ENCODE peak calls at places on chromosomes 12 and 14, in nine cellular contexts. One of them, this sample, is unnamed. For H3K36me3 and H3K27me3, the result is how much of the 10 kb centered on the place peaks cover.

GRCh38 chr14:68908201-68908600 is 70.9 kb downstream of the ACTN1 start:
- DNase-seq in mesendoderm: no peak
- DNase-seq in left ventricle myocardium inferior: no peak
- DNase-seq in CD4-positive, CD25-positive, alpha-beta regulatory T cell: no peak
- DNase-seq in stomach: no peak
- DNase-seq in HCT116: no peak
- DNase-seq in neuronal stem cell: no peak
- DNase-seq in CD8-positive, alpha-beta memory T cell: no peak
- DNase-seq in body of pancreas: no peak
- DNase-seq in this sample: no peak

GRCh38 chr12:4278582-4278939 is 5.0 kb downstream of the CCND2 start:
- DNase-seq in mesendoderm: no peak
- DNase-seq in left ventricle myocardium inferior: peak
- DNase-seq in CD4-positive, CD25-positive, alpha-beta regulatory T cell: no peak
- DNase-seq in stomach: no peak
- DNase-seq in HCT116: no peak
- DNase-seq in neuronal stem cell: no peak
- DNase-seq in CD8-positive, alpha-beta memory T cell: no peak
- DNase-seq in body of pancreas: no peak
- DNase-seq in this sample: peak

GRCh38 chr12:131380220-131380957 is 330.5 kb upstream of the SFSWAP start:
- DNase-seq in mesendoderm: no peak
- DNase-seq in left ventricle myocardium inferior: no peak
- DNase-seq in CD4-positive, CD25-positive, alpha-beta regulatory T cell: no peak
- DNase-seq in stomach: no peak
- DNase-seq in HCT116: no peak
- DNase-seq in neuronal stem cell: no peak
- DNase-seq in CD8-positive, alpha-beta memory T cell: no peak
- DNase-seq in body of pancreas: no peak
- DNase-seq in this sample: no peak

GRCh38 chr14:86761611-86762010 is 1231.4 kb downstream of the GALC start:
- DNase-seq in mesendoderm: no peak
- DNase-seq in left ventricle myocardium inferior: no peak
- DNase-seq in CD4-positive, CD25-positive, alpha-beta regulatory T cell: no peak
- DNase-seq in stomach: no peak
- DNase-seq in HCT116: no peak
- DNase-seq in neuronal stem cell: no peak
- DNase-seq in CD8-positive, alpha-beta memory T cell: no peak
- DNase-seq in body of pancreas: no peak
- DNase-seq in this sample: no peak

GRCh38 chr12:65335021-65335714 is 56.7 kb downstream of the MSRB3 start:
- DNase-seq in mesendoderm: peak
- DNase-seq in left ventricle myocardium inferior: no peak
- DNase-seq in CD4-positive, CD25-positive, alpha-beta regulatory T cell: no peak
- DNase-seq in stomach: no peak
- DNase-seq in HCT116: peak
- DNase-seq in neuronal stem cell: no peak
- DNase-seq in CD8-positive, alpha-beta memory T cell: no peak
- DNase-seq in body of pancreas: peak
- DNase-seq in this sample: peak

GRCh38 chr12:123907726-123908476 is 64.7 kb downstream of the CCDC92 start:
- DNase-seq in mesendoderm: no peak
- DNase-seq in left ventricle myocardium inferior: no peak
- DNase-seq in CD4-positive, CD25-positive, alpha-beta regulatory T cell: no peak
- DNase-seq in stomach: no peak
- DNase-seq in HCT116: no peak
- DNase-seq in neuronal stem cell: no peak
- DNase-seq in CD8-positive, alpha-beta memory T cell: no peak
- DNase-seq in body of pancreas: no peak
- DNase-seq in this sample: no peak

GRCh38 chr12:31685801-31686200 is 26.3 kb downstream of the ETFBKMT start:
- DNase-seq in mesendoderm: no peak
- DNase-seq in left ventricle myocardium inferior: no peak
- DNase-seq in CD4-positive, CD25-positive, alpha-beta regulatory T cell: no peak
- DNase-seq in stomach: no peak
- DNase-seq in HCT116: no peak
- DNase-seq in neuronal stem cell: no peak
- DNase-seq in CD8-positive, alpha-beta memory T cell: no peak
- DNase-seq in body of pancreas: no peak
- DNase-seq in this sample: no peak

GRCh38 chr14:69683971-69684370 is 72.6 kb downstream of the SUSD6 start:
- DNase-seq in mesendoderm: no peak
- DNase-seq in left ventricle myocardium inferior: no peak
- DNase-seq in CD4-positive, CD25-positive, alpha-beta regulatory T cell: peak
- DNase-seq in stomach: no peak
- DNase-seq in HCT116: no peak
- DNase-seq in neuronal stem cell: no peak
- DNase-seq in CD8-positive, alpha-beta memory T cell: no peak
- DNase-seq in body of pancreas: no peak
- DNase-seq in this sample: no peak

GRCh38 chr14:73785834-73786631 is 65.6 kb upstream of the PTGR2 start:
- DNase-seq in mesendoderm: peak
- DNase-seq in left ventricle myocardium inferior: peak
- DNase-seq in CD4-positive, CD25-positive, alpha-beta regulatory T cell: peak
- DNase-seq in stomach: peak
- DNase-seq in HCT116: peak
- DNase-seq in neuronal stem cell: no peak
- DNase-seq in CD8-positive, alpha-beta memory T cell: peak
- DNase-seq in body of pancreas: peak
- DNase-seq in this sample: peak

GRCh38 chr14:52922656-52923055 is 28.2 kb downstream of the FERMT2 start:
- DNase-seq in mesendoderm: no peak
- DNase-seq in left ventricle myocardium inferior: no peak
- DNase-seq in CD4-positive, CD25-positive, alpha-beta regulatory T cell: no peak
- DNase-seq in stomach: no peak
- DNase-seq in HCT116: no peak
- DNase-seq in neuronal stem cell: no peak
- DNase-seq in CD8-positive, alpha-beta memory T cell: no peak
- DNase-seq in body of pancreas: no peak
- DNase-seq in this sample: no peak

DNA sequence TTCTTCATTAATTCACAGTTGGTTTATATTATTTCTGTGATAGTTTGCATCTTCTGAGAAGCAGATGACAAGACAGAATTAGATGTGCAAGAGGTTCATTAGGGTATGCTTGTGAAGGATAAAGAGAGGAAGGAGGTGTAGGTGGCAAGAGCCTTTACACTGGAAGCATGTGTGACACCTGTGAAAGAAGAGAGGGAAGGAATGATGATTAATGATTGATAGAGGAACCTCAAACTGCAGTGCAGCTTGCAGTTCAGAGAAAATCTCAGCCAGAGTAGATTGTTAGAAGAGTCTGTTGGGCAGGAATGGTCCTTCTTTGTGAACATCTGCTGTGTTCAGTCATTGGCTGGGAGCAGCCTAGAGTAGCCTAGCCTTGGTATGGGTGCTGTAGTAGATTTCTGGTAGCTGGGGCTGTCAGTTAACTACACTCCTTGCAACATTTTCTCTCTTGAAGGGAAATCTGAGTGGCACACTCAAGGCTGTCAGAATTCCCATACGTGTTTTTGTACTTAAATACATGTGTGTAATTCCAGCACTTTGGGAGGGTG is 9.0 kb downstream of the RCOR1 start:
- DNase-seq in mesendoderm: no peak
- DNase-seq in left ventricle myocardium inferior: no peak
- DNase-seq in CD4-positive, CD25-positive, alpha-beta regulatory T cell: no peak
- DNase-seq in stomach: no peak
- DNase-seq in HCT116: no peak
- DNase-seq in neuronal stem cell: no peak
- DNase-seq in CD8-positive, alpha-beta memory T cell: no peak
- DNase-seq in body of pancreas: no peak
- DNase-seq in this sample: no peak
- H3K27ac ChIP-seq in mesendoderm: no peak
- H3K27ac ChIP-seq in left ventricle myocardium inferior: no peak
- H3K27ac ChIP-seq in CD4-positive, CD25-positive, alpha-beta regulatory T cell: no peak
- H3K27ac ChIP-seq in stomach: no peak
- H3K27ac ChIP-seq in HCT116: no peak
- H3K27ac ChIP-seq in neuronal stem cell: no peak
- H3K27ac ChIP-seq in CD8-positive, alpha-beta memory T cell: no peak
- H3K27ac ChIP-seq in body of pancreas: no peak
- H3K27ac ChIP-seq in this sample: no peak

DNA sequence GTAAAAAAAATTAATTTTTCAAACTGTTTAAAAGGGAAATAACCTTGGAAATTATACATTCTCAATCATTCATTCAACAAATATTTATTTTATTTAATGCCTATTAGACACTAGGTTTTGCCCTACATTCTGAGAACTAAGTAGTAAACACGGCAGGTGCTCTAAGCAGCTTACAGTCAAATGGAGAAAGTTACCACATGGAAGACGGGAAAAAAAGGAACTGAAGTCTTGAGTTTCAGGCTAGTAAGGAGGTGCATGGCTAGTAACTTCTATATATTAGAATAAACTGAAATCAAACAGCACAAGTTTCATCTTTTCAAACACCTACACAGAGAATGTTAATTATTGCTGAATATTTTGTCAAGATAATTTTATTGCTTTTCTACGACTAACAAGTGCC is 52.9 kb downstream of the C12orf42 start:
- DNase-seq in mesendoderm: no peak
- DNase-seq in left ventricle myocardium inferior: no peak
- DNase-seq in CD4-positive, CD25-positive, alpha-beta regulatory T cell: no peak
- DNase-seq in stomach: no peak
- DNase-seq in HCT116: no peak
- DNase-seq in neuronal stem cell: no peak
- DNase-seq in CD8-positive, alpha-beta memory T cell: no peak
- DNase-seq in body of pancreas: no peak
- DNase-seq in this sample: no peak
- H3K36me3 ChIP-seq in mesendoderm: under half
- H3K36me3 ChIP-seq in left ventricle myocardium inferior: under half
- H3K36me3 ChIP-seq in CD4-positive, CD25-positive, alpha-beta regulatory T cell: under half
- H3K36me3 ChIP-seq in stomach: under half
- H3K36me3 ChIP-seq in HCT116: under half
- H3K36me3 ChIP-seq in neuronal stem cell: under half
- H3K36me3 ChIP-seq in CD8-positive, alpha-beta memory T cell: under half
- H3K36me3 ChIP-seq in body of pancreas: under half
- H3K36me3 ChIP-seq in this sample: under half

GRCh38 chr14:104758981-104759975 is 6.3 kb downstream of the SIVA1 start:
- DNase-seq in mesendoderm: no peak
- DNase-seq in left ventricle myocardium inferior: no peak
- DNase-seq in CD4-positive, CD25-positive, alpha-beta regulatory T cell: no peak
- DNase-seq in stomach: no peak
- DNase-seq in HCT116: no peak
- DNase-seq in neuronal stem cell: no peak
- DNase-seq in CD8-positive, alpha-beta memory T cell: no peak
- DNase-seq in body of pancreas: no peak
- DNase-seq in this sample: no peak
- H3K27me3 ChIP-seq in mesendoderm: under half
- H3K27me3 ChIP-seq in left ventricle myocardium inferior: under half
- H3K27me3 ChIP-seq in CD4-positive, CD25-positive, alpha-beta regulatory T cell: under half
- H3K27me3 ChIP-seq in stomach: under half
- H3K27me3 ChIP-seq in HCT116: under half
- H3K27me3 ChIP-seq in neuronal stem cell: under half
- H3K27me3 ChIP-seq in CD8-positive, alpha-beta memory T cell: under half
- H3K27me3 ChIP-seq in body of pancreas: under half
- H3K27me3 ChIP-seq in this sample: under half

DNA sequence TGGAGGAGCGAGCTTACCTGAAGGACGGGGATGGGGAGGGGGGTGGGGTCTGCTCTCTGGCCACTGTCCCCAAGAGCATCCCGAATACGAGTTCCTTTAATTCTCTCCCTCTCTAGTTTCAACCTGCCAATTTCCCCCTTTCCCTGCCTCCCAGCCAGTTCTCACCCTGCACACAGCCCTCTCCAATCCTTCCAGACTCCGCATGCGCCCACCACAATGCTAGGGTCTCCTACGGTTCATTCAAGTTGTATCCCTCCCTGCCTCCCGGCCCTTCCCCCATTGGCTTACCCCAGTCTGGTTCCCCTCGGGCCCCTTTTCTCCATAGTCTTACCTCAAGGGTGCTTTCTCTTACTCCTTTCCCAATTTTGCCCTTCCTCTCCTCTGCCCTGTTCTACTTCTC is 706 bp upstream of the IGFBP6 start:
- DNase-seq in mesendoderm: no peak
- DNase-seq in left ventricle myocardium inferior: no peak
- DNase-seq in CD4-positive, CD25-positive, alpha-beta regulatory T cell: no peak
- DNase-seq in stomach: peak
- DNase-seq in HCT116: no peak
- DNase-seq in neuronal stem cell: no peak
- DNase-seq in CD8-positive, alpha-beta memory T cell: no peak
- DNase-seq in body of pancreas: no peak
- DNase-seq in this sample: no peak
- H3K27ac ChIP-seq in mesendoderm: no peak
- H3K27ac ChIP-seq in left ventricle myocardium inferior: peak
- H3K27ac ChIP-seq in CD4-positive, CD25-positive, alpha-beta regulatory T cell: no peak
- H3K27ac ChIP-seq in stomach: peak
- H3K27ac ChIP-seq in HCT116: peak
- H3K27ac ChIP-seq in neuronal stem cell: no peak
- H3K27ac ChIP-seq in CD8-positive, alpha-beta memory T cell: no peak
- H3K27ac ChIP-seq in body of pancreas: no peak
- H3K27ac ChIP-seq in this sample: peak

DNA sequence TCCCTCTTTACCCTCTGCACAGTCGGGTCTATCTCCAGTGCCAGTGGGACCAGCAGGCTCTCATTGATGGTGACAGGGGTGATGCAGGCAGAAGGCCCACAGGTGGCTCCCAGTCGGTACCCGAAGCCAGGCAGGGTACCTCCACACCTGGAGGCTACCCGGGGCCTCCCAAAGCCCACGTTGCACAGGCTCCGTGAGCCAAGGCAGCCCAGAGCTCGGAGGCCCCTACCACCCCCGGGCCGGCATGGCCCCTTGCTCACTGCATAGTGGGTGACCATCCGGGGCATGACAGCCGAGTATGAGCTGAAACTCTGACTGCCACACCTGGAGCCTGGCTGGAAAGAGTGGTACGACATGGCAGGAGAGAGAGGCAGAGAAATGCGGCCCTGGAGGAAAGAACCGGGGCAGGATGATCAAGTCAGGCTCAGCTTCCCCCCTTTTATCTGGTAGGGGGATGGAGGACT is at the start of gene KRT82:
- DNase-seq in mesendoderm: no peak
- DNase-seq in left ventricle myocardium inferior: no peak
- DNase-seq in CD4-positive, CD25-positive, alpha-beta regulatory T cell: no peak
- DNase-seq in stomach: no peak
- DNase-seq in HCT116: no peak
- DNase-seq in neuronal stem cell: no peak
- DNase-seq in CD8-positive, alpha-beta memory T cell: no peak
- DNase-seq in body of pancreas: no peak
- DNase-seq in this sample: no peak
- H3K36me3 ChIP-seq in mesendoderm: under half
- H3K36me3 ChIP-seq in left ventricle myocardium inferior: under half
- H3K36me3 ChIP-seq in CD4-positive, CD25-positive, alpha-beta regulatory T cell: under half
- H3K36me3 ChIP-seq in stomach: under half
- H3K36me3 ChIP-seq in HCT116: under half
- H3K36me3 ChIP-seq in neuronal stem cell: under half
- H3K36me3 ChIP-seq in CD8-positive, alpha-beta memory T cell: under half
- H3K36me3 ChIP-seq in body of pancreas: under half
- H3K36me3 ChIP-seq in this sample: under half

This sample was measured in thyroid gland.